ENCODE peak calls at places on chromosomes 6 and 20, in six cellular contexts. R, Q, V, J, T and L are unnamed samples.

GRCh38 chr6:2205396-2205795 is 40.0 kb downstream of the GMDS start:
- DNase-seq in V (no peak), R (no peak), T (no peak), J (no peak), Q (no peak), L (no peak)

GRCh38 chr20:10282930-10283556 is 64.4 kb downstream of the SNAP25 start:
- DNase-seq in Q (no peak), V (no peak), J (no peak), R (no peak), T (no peak), L (no peak)

GRCh38 chr6:106844930-106845329 is 129.6 kb downstream of the CD24 start:
- DNase-seq in R (no peak), Q (no peak), J (no peak), V (no peak), T (no peak), L (no peak)

GRCh38 chr20:57224641-57225138 is 41.8 kb downstream of the BMP7 start:
- DNase-seq in V (no peak), J (no peak), R (no peak), Q (no peak), T (no peak), L (no peak)

GRCh38 chr6:132937466-132937906 is 123.1 kb downstream of the RPS12 start:
- DNase-seq in R (no peak), V (no peak), J (no peak), Q (no peak), T (peak; percentile 8), L (no peak)

GRCh38 chr20:53162251-53162835 is 190.2 kb downstream of the TSHZ2 start:
- DNase-seq in T (peak; percentile 18), V (no peak), R (peak; percentile 29), J (no peak), Q (peak; percentile 45), L (no peak)

GRCh38 chr6:2157441-2158127 is 87.8 kb downstream of the GMDS start:
- DNase-seq in T (no peak), R (no peak), J (no peak), Q (no peak), V (no peak), L (no peak)

GRCh38 chr20:22455259-22455658 is 129.1 kb downstream of the FOXA2 start:
- DNase-seq in J (no peak), V (no peak), T (no peak), Q (no peak), R (no peak), L (no peak)

GRCh38 chr6:79737172-79737571 is 106.0 kb downstream of the SH3BGRL2 start:
- DNase-seq in T (no peak), V (no peak), Q (no peak), R (no peak), J (no peak), L (no peak)

GRCh38 chr6:106608080-106608668 is 21.1 kb downstream of the RTN4IP1 start:
- DNase-seq in T (peak; percentile 15), J (no peak), Q (no peak), R (no peak), V (no peak), L (no peak)

GRCh38 chr6:135811172-135811571 is 40.3 kb upstream of the PDE7B start:
- DNase-seq in V (no peak), J (no peak), T (no peak), Q (no peak), R (no peak), L (no peak)

GRCh38 chr6:167805349-167806060 is 21.2 kb upstream of the AFDN start:
- DNase-seq in R (no peak), V (no peak), J (no peak), Q (no peak), T (no peak), L (no peak)

GRCh38 chr6:167803816-167804215 is 22.9 kb upstream of the AFDN start:
- DNase-seq in T (no peak), J (no peak), V (no peak), Q (no peak), R (no peak), L (no peak)

GRCh38 chr6:167804281-167805013 is 22.3 kb upstream of the AFDN start:
- DNase-seq in J (no peak), T (no peak), R (no peak), V (no peak), Q (no peak), L (no peak)

GRCh38 chr6:167807200-167807599 is 19.5 kb upstream of the AFDN start:
- DNase-seq in J (no peak), T (no peak), Q (no peak), V (no peak), R (no peak), L (no peak)

DNA sequence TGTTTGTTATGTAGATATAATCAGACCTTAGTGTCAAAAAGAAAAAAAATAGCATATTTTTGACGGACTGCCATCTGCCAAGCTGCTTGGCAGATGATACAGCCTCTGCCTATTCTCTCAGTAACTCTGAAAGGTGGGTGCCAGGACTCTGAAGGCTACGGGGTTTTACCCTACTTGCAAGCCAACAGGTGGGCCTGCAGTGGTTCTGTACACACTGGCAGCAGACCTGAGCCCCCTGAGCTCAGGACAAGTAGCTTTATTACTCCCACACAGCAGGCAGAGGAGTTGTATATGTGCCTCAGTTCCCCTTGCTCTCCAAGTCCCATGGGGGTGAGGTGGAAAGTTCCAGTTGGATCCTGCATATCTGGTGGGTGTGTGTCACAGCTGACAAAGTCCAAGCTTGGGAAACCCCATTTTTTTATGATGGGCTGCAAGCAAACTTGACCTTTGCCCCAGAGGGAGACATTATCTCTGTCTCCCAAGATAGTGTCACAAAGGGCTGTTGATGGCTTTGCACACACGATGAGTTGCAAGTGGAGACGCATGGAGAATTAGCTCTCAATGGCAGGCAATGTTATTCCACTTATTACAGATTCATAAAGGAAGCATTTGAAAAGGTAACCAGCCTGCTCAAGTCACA is 20.5 kb upstream of the AFDN start:
- DNase-seq in J (no peak), Q (no peak), R (no peak), V (no peak), T (no peak), L (no peak)
- H3K4me3 ChIP-seq in J (no peak overlapping the region), Q (no peak overlapping the region), R (no peak overlapping the region), V (no peak overlapping the region), T (no peak overlapping the region), L (no peak overlapping the region)

GRCh38 chr6:43953256-43953655 is 174.0 kb downstream of the MRPL14 start:
- DNase-seq in T (no peak), R (no peak), J (no peak), Q (no peak), V (no peak), L (no peak)

GRCh38 chr6:43953794-43954310 is 173.4 kb downstream of the MRPL14 start:
- DNase-seq in V (no peak), Q (peak; percentile 17), J (no peak), R (peak; percentile 73), T (no peak), L (no peak)

GRCh38 chr6:43954311-43955131 is 172.7 kb downstream of the MRPL14 start:
- DNase-seq in V (no peak), J (no peak), Q (peak; percentile 10), T (no peak), R (peak; percentile 80), L (peak; percentile 23)

GRCh38 chr6:43957273-43957672 is 170.0 kb downstream of the MRPL14 start:
- DNase-seq in V (no peak), T (no peak), J (no peak), R (no peak), Q (no peak), L (no peak)

GRCh38 chr6:43956478-43956877 is 170.8 kb downstream of the MRPL14 start:
- DNase-seq in J (no peak), R (no peak), V (no peak), Q (no peak), T (no peak), L (no peak)
- H3K27ac ChIP-seq in J (no peak overlapping the region), R (no peak overlapping the region), V (no peak overlapping the region), Q (no peak overlapping the region), T (no peak overlapping the region), L (no peak overlapping the region)

GRCh38 chr6:42088101-42088591 is 37.8 kb downstream of the TAF8 start:
- DNase-seq in R (peak; percentile 55), Q (no peak), T (peak; percentile 18), J (no peak), V (no peak), L (peak; percentile 79)

GRCh38 chr6:42095066-42095465 is 44.7 kb downstream of the TAF8 start:
- DNase-seq in J (no peak), Q (no peak), R (no peak), T (no peak), V (no peak), L (no peak)

GRCh38 chr6:42091718-42092023 is 41.3 kb downstream of the TAF8 start:
- DNase-seq in J (no peak), T (no peak), R (no peak), Q (no peak), V (no peak), L (no peak)

GRCh38 chr6:42093582-42094329 is 43.4 kb downstream of the TAF8 start:
- DNase-seq in T (no peak), Q (no peak), V (no peak), R (peak; percentile 36), J (no peak), L (no peak)

DNA sequence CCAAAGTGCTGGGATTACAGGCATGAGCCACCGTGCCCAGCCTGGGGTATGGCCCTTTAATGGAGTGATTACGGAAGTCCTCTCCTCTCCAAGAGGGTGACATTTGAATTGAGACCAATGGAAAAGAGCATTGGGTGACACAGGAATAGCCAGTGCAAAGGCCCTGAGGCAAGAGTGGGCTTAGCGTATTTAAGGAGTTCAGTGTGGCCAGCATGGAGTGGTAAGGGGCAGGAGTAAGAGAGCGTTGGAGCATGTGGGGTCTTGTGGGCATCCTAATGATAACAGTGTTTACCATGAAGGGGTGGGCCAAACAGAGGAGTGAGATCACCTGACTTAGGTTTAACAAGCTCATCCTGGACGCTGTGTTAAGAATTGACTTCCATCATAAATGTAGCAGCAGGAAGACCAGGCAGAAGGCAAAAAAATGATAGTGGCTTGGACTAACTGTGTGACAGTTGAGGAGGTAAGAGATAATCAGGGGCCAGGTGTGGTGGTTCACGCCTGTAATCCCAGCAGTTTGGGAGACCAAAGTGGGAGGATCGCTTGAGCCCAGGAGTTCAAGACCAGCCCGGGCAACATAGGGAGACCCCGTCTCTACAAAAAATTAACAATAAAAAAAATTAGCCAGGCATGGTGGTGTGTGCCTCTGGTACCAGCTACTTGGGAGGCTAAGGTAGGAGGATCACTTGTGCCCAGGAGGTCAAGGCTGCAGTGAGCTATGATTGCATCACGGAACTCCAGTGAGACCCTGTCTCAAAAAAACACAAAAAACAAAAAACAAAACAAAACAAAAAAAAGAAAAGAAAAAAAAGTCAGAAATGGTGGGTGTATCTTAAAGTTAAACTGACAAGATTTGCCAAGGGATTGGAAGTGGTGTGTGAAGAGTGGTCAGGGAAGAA is 40.7 kb downstream of the TAF8 start:
- DNase-seq in R (no peak), Q (no peak), V (no peak), T (no peak), J (no peak), L (no peak)
- H3K4me3 ChIP-seq in R (no peak overlapping the region), Q (no peak overlapping the region), V (no peak overlapping the region), T (no peak overlapping the region), J (no peak overlapping the region), L (no peak overlapping the region)

GRCh38 chr6:142195862-142196536 is 48.9 kb downstream of the VTA1 start:
- DNase-seq in R (no peak), Q (no peak), V (no peak), T (no peak), J (no peak), L (no peak)
- H3K27ac ChIP-seq in R (no peak overlapping the region), Q (no peak overlapping the region), V (no peak overlapping the region), T (no peak overlapping the region), J (no peak overlapping the region), L (no peak overlapping the region)

GRCh38 chr6:10419749-10420545 is 5.1 kb upstream of the TFAP2A start:
- DNase-seq in V (no peak), Q (no peak), R (no peak), J (no peak), T (no peak), L (peak; percentile 70)
- H3K4me3 ChIP-seq in V (no peak overlapping the region), Q (no peak overlapping the region), R (no peak overlapping the region), J (no peak overlapping the region), T (no peak overlapping the region), L (peak overlapping the region; percentile 46)

GRCh38 chr6:22631101-22631500 is 61.7 kb downstream of the HDGFL1 start:
- DNase-seq in T (no peak), V (no peak), Q (peak; percentile 37), J (no peak), R (peak; percentile 27), L (no peak)
- H3K27ac ChIP-seq in T (no peak overlapping the region), V (no peak overlapping the region), Q (peak overlapping the region; percentile 49), J (no peak overlapping the region), R (no peak overlapping the region), L (no peak overlapping the region)